ENCODE peak calls at places on chromosomes 12 and 14, in nine cellular contexts. W, C, M, O, N, Q, U, T and A are unnamed samples.
A peak's percentile ranks its signal among the peaks of the same experiment; 100 is the strongest.

GRCh38 chr14:22691171-22691570 is 47.0 kb upstream of the OR6J1 start:
- DNase-seq in W (peak; percentile 50), C (no peak), M (no peak), O (no peak), N (no peak), Q (no peak), U (no peak), T (no peak), A (no peak)

GRCh38 chr12:62248873-62249272 is 11.3 kb upstream of the USP15 start:
- DNase-seq in W (peak; percentile 93), C (no peak), M (no peak), O (no peak), N (no peak), Q (no peak), U (no peak), T (no peak), A (no peak)

GRCh38 chr12:65999564-66000280 is 130.8 kb downstream of the LLPH start:
- DNase-seq in W (peak; percentile 70), C (no peak), M (no peak), O (no peak), N (peak; percentile 56), Q (no peak), U (no peak), T (no peak), A (no peak)

GRCh38 chr12:83802011-83802410 is 1110.6 kb downstream of the SLC6A15 start:
- DNase-seq in W (no peak), C (no peak), M (no peak), O (no peak), N (no peak), Q (no peak), U (no peak), T (no peak), A (no peak)

GRCh38 chr14:75543258-75543657 is 21.0 kb downstream of the BATF start:
- DNase-seq in W (no peak), C (peak; percentile 47), M (no peak), O (no peak), N (no peak), Q (no peak), U (no peak), T (no peak), A (no peak)

GRCh38 chr12:12800406-12801180 is 12.6 kb upstream of the DDX47 start:
- DNase-seq in W (peak; percentile 74), C (no peak), M (no peak), O (no peak), N (peak; percentile 56), Q (no peak), U (peak; percentile 34), T (no peak), A (no peak)

GRCh38 chr12:27183342-27183741 is 60.7 kb upstream of the STK38L start:
- DNase-seq in W (no peak), C (no peak), M (no peak), O (no peak), N (no peak), Q (no peak), U (no peak), T (no peak), A (no peak)

GRCh38 chr12:77382096-77382742 is 316.9 kb upstream of the E2F7 start:
- DNase-seq in W (peak; percentile 45), C (no peak), M (no peak), O (no peak), N (no peak), Q (no peak), U (no peak), T (no peak), A (no peak)

GRCh38 chr12:59396519-59396918 is 199.3 kb upstream of the SLC16A7 start:
- DNase-seq in W (no peak), C (no peak), M (no peak), O (no peak), N (no peak), Q (no peak), U (no peak), T (peak; percentile 25), A (no peak)

GRCh38 chr12:6693832-6694355 is 4.7 kb upstream of the ZNF384 start:
- DNase-seq in W (no peak), C (no peak), M (no peak), O (no peak), N (no peak), Q (no peak), U (no peak), T (no peak), A (no peak)

GRCh38 chr12:123006977-123007376 is 26.5 kb downstream of the ARL6IP4 start:
- DNase-seq in W (peak; percentile 7), C (no peak), M (no peak), O (no peak), N (no peak), Q (no peak), U (no peak), T (no peak), A (no peak)

GRCh38 chr14:104610749-104611310 is 6.3 kb upstream of the TMEM179 start:
- DNase-seq in W (no peak), C (no peak), M (no peak), O (no peak), N (no peak), Q (no peak), U (no peak), T (peak; percentile 13), A (no peak)

GRCh38 chr12:13116259-13116658 is 12.8 kb upstream of the GSG1 start:
- DNase-seq in W (no peak), C (no peak), M (no peak), O (no peak), N (no peak), Q (no peak), U (no peak), T (no peak), A (no peak)

GRCh38 chr14:74488788-74489397 is 4.2 kb downstream of the NPC2 start:
- DNase-seq in W (peak; percentile 68), C (peak; percentile 20), M (no peak), O (no peak), N (peak; percentile 49), Q (no peak), U (no peak), T (no peak), A (no peak)

GRCh38 chr12:120835304-120835612 is 68.9 kb downstream of the SPPL3 start:
- DNase-seq in W (no peak), C (no peak), M (no peak), O (no peak), N (no peak), Q (no peak), U (no peak), T (no peak), A (no peak)

GRCh38 chr12:116599285-116600122 is 40.3 kb downstream of the MAP1LC3B2 start:
- DNase-seq in W (peak; percentile 87), C (peak; percentile 60), M (no peak), O (peak; percentile 78), N (peak; percentile 55), Q (peak; percentile 86), U (peak; percentile 77), T (peak; percentile 82), A (peak; percentile 93)

GRCh38 chr12:26017484-26018211 is 59.2 kb downstream of the RASSF8 start:
- DNase-seq in W (peak; percentile 53), C (peak; percentile 47), M (peak; percentile 52), O (peak; percentile 30), N (peak; percentile 8), Q (peak; percentile 40), U (peak; percentile 47), T (no peak), A (no peak)
- TF ChIP-seq CTCF in W (peak; percentile 63), C (peak; percentile 62), M (peak; percentile 90), O (peak; percentile 37), N (peak; percentile 62), Q (peak; percentile 35), U (peak; percentile 73), T (peak; percentile 36), A (peak; percentile 45)

DNA sequence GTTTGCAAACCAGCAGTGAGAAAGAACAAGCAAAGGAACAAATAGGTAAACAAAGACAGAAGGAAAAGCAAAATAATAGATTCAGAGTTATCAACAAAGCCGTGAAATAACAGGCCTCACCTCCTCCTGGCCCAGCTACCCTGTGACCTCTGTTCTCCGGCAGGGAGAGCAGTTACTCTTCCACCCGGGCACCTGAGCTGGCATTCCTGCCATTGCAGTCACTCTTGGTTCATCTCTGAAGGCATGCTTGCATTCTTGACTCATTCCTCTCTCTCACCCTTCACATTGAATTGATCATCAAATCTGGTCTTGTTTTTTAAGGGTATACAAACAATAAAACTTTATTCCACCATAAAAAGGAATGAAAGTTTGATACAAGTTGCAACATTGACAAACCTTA is 95.1 kb downstream of the TTC8 start:
- DNase-seq in W (no peak), C (no peak), M (no peak), O (no peak), N (no peak), Q (no peak), U (peak; percentile 15), T (no peak), A (no peak)
- TF ChIP-seq CTCF in W (no peak), C (no peak), M (no peak), O (no peak), N (peak; percentile 31), Q (no peak), U (no peak), T (no peak), A (no peak)

DNA sequence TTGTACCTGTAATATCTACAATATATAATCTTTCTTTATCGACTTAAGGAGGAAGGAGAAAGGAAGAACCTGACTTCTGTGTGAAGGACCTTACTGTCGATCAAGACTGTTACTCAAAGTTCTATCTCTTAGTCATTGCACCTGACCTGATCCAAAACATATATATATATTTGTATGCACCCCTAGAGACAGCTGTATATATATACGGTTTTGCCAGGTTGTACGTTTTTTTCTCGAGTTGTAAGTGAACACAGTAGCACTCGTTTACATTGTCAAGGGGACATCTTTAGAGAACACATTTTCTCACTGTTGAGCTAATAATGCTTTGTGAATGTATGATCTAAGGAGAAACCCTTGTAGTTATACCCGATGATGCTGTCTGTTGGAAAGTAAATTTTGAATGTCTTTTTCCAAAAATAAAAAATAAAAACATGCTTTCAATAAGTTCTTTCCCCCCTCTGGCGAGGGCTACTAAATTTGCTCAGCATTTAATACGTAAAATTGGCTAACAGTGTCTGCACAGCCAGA is 536 bp upstream of the SLC35E3 start:
- DNase-seq in W (no peak), C (peak; percentile 4), M (no peak), O (no peak), N (no peak), Q (no peak), U (no peak), T (no peak), A (no peak)
- TF ChIP-seq CTCF in W (no peak), C (no peak), M (no peak), O (no peak), N (no peak), Q (no peak), U (no peak), T (no peak), A (no peak)

DNA sequence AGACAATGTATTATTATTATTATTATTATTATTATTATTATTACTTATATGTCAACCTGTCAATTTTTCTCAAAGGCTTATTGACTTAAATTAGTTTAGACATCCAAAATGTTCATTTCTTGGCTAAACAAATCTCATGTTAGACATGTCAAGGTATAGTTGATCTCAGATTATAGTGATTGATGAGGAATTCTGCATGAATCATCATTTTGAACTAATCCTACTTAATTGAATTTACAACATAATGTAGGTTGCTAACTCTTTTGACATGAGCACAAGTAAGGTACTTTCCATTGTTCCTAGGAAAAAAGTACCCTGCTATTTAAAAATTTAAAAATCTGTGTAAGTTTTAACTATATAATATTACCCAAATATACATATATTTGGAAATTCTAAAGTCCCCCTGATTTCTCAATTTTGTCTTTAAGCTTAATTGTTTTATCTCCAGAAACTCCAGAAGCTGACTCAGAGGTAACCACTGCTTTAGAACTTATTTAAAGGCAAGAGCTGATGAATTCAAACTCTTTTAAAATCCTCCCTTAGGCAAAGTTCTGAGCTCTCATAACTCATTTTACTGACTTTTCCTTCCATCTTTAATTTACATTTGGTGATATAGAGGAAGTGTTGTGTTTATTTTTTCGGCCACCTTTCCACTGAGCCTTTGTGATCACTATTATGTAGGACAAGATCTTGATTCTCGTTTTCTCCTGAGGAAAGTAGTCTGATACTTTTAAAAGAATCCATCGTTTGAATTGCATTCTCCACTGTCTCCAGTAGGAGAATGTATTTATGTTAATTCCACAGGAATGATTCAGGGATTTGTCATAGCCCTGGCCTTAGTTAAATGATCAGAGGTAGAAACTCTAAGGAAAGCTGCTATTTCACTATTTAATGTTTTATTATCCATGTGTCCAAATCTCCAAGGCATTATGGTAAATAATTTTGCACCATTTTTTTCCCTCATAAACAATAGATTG is 1304.5 kb downstream of the AACS start:
- DNase-seq in W (peak; percentile 45), C (no peak), M (no peak), O (no peak), N (no peak), Q (no peak), U (no peak), T (no peak), A (no peak)
- TF ChIP-seq CTCF in W (peak; percentile 23), C (no peak), M (no peak), O (peak; percentile 37), N (peak; percentile 54), Q (peak; percentile 5), U (no peak), T (no peak), A (no peak)